ENCODE peak calls at places on chromosomes 6 and 20, in eight cellular contexts. One of them, this sample, is unnamed.

GRCh38 chr6:4253604-4254211 is 118.3 kb upstream of the ECI2 start:
- DNase-seq in adrenal gland: peak
- DNase-seq in activated CD8-positive, alpha-beta T cell treated with anti-CD3 and anti-CD28 coated beads for 36 hours: no peak
- DNase-seq in Calu3: peak
- DNase-seq in osteocyte: no peak
- DNase-seq in HFF-Myc: peak
- DNase-seq in CD8-positive, alpha-beta T cell: no peak
- DNase-seq in RWPE1: peak
- DNase-seq in this sample: no peak

GRCh38 chr6:55496201-55496600 is 82.8 kb downstream of the HMGCLL1 start:
- DNase-seq in adrenal gland: no peak
- DNase-seq in CD8-positive, alpha-beta T cell: no peak
- DNase-seq in HFF-Myc: no peak
- DNase-seq in osteocyte: no peak
- DNase-seq in RWPE1: no peak
- DNase-seq in Calu3: no peak
- DNase-seq in activated CD8-positive, alpha-beta T cell treated with anti-CD3 and anti-CD28 coated beads for 36 hours: no peak
- DNase-seq in this sample: no peak

GRCh38 chr6:136772685-136773472 is 19.4 kb downstream of the MAP3K5 start:
- DNase-seq in CD8-positive, alpha-beta T cell: no peak
- DNase-seq in adrenal gland: peak
- DNase-seq in activated CD8-positive, alpha-beta T cell treated with anti-CD3 and anti-CD28 coated beads for 36 hours: no peak
- DNase-seq in RWPE1: no peak
- DNase-seq in HFF-Myc: no peak
- DNase-seq in osteocyte: no peak
- DNase-seq in Calu3: peak
- DNase-seq in this sample: no peak

GRCh38 chr6:37507690-37508421 is 8.2 kb upstream of the CCDC167 start:
- DNase-seq in RWPE1: no peak
- DNase-seq in Calu3: no peak
- DNase-seq in osteocyte: no peak
- DNase-seq in adrenal gland: no peak
- DNase-seq in CD8-positive, alpha-beta T cell: peak
- DNase-seq in activated CD8-positive, alpha-beta T cell treated with anti-CD3 and anti-CD28 coated beads for 36 hours: peak
- DNase-seq in HFF-Myc: no peak
- DNase-seq in this sample: no peak

GRCh38 chr20:17541996-17542395 is 10.8 kb upstream of the BFSP1 start:
- DNase-seq in adrenal gland: no peak
- DNase-seq in Calu3: no peak
- DNase-seq in osteocyte: no peak
- DNase-seq in RWPE1: no peak
- DNase-seq in CD8-positive, alpha-beta T cell: no peak
- DNase-seq in activated CD8-positive, alpha-beta T cell treated with anti-CD3 and anti-CD28 coated beads for 36 hours: no peak
- DNase-seq in HFF-Myc: no peak
- DNase-seq in this sample: no peak

GRCh38 chr20:53480913-53481312 is 112.7 kb downstream of the ZNF217 start:
- DNase-seq in activated CD8-positive, alpha-beta T cell treated with anti-CD3 and anti-CD28 coated beads for 36 hours: no peak
- DNase-seq in RWPE1: no peak
- DNase-seq in adrenal gland: no peak
- DNase-seq in osteocyte: no peak
- DNase-seq in Calu3: no peak
- DNase-seq in CD8-positive, alpha-beta T cell: no peak
- DNase-seq in HFF-Myc: no peak
- DNase-seq in this sample: no peak

GRCh38 chr6:84582997-84583396 is 181.4 kb downstream of the TBX18 start:
- DNase-seq in adrenal gland: no peak
- DNase-seq in HFF-Myc: no peak
- DNase-seq in osteocyte: no peak
- DNase-seq in RWPE1: no peak
- DNase-seq in activated CD8-positive, alpha-beta T cell treated with anti-CD3 and anti-CD28 coated beads for 36 hours: no peak
- DNase-seq in Calu3: no peak
- DNase-seq in CD8-positive, alpha-beta T cell: no peak
- DNase-seq in this sample: no peak

GRCh38 chr6:31541059-31541657 is 645 bp downstream of the DDX39B start:
- DNase-seq in adrenal gland: peak
- DNase-seq in Calu3: peak
- DNase-seq in activated CD8-positive, alpha-beta T cell treated with anti-CD3 and anti-CD28 coated beads for 36 hours: peak
- DNase-seq in CD8-positive, alpha-beta T cell: peak
- DNase-seq in osteocyte: no peak
- DNase-seq in HFF-Myc: no peak
- DNase-seq in RWPE1: peak
- DNase-seq in this sample: no peak

GRCh38 chr20:5569021-5569420 is 181.2 kb upstream of the SHLD1 start:
- DNase-seq in CD8-positive, alpha-beta T cell: peak
- DNase-seq in osteocyte: no peak
- DNase-seq in HFF-Myc: no peak
- DNase-seq in RWPE1: peak
- DNase-seq in Calu3: peak
- DNase-seq in activated CD8-positive, alpha-beta T cell treated with anti-CD3 and anti-CD28 coated beads for 36 hours: peak
- DNase-seq in adrenal gland: peak
- DNase-seq in this sample: peak

GRCh38 chr20:51687071-51687470 is 81.1 kb downstream of the ATP9A start:
- DNase-seq in CD8-positive, alpha-beta T cell: no peak
- DNase-seq in adrenal gland: no peak
- DNase-seq in osteocyte: no peak
- DNase-seq in activated CD8-positive, alpha-beta T cell treated with anti-CD3 and anti-CD28 coated beads for 36 hours: no peak
- DNase-seq in RWPE1: peak
- DNase-seq in Calu3: peak
- DNase-seq in HFF-Myc: no peak
- DNase-seq in this sample: no peak

GRCh38 chr6:93040375-93040774 is 379.0 kb downstream of the EPHA7 start:
- DNase-seq in adrenal gland: no peak
- DNase-seq in Calu3: no peak
- DNase-seq in RWPE1: no peak
- DNase-seq in HFF-Myc: no peak
- DNase-seq in osteocyte: no peak
- DNase-seq in CD8-positive, alpha-beta T cell: no peak
- DNase-seq in activated CD8-positive, alpha-beta T cell treated with anti-CD3 and anti-CD28 coated beads for 36 hours: peak
- DNase-seq in this sample: no peak

GRCh38 chr6:26613201-26613600 is 16.4 kb downstream of the ABT1 start:
- DNase-seq in RWPE1: no peak
- DNase-seq in activated CD8-positive, alpha-beta T cell treated with anti-CD3 and anti-CD28 coated beads for 36 hours: no peak
- DNase-seq in adrenal gland: no peak
- DNase-seq in Calu3: no peak
- DNase-seq in osteocyte: no peak
- DNase-seq in CD8-positive, alpha-beta T cell: no peak
- DNase-seq in HFF-Myc: no peak
- DNase-seq in this sample: no peak

GRCh38 chr6:94177429-94177828 is 758.1 kb upstream of the EPHA7 start:
- DNase-seq in activated CD8-positive, alpha-beta T cell treated with anti-CD3 and anti-CD28 coated beads for 36 hours: no peak
- DNase-seq in HFF-Myc: no peak
- DNase-seq in adrenal gland: no peak
- DNase-seq in Calu3: no peak
- DNase-seq in RWPE1: no peak
- DNase-seq in osteocyte: no peak
- DNase-seq in CD8-positive, alpha-beta T cell: no peak
- DNase-seq in this sample: no peak

GRCh38 chr6:42135722-42136121 is 6.7 kb downstream of the C6orf132 start:
- DNase-seq in Calu3: no peak
- DNase-seq in activated CD8-positive, alpha-beta T cell treated with anti-CD3 and anti-CD28 coated beads for 36 hours: no peak
- DNase-seq in osteocyte: no peak
- DNase-seq in adrenal gland: no peak
- DNase-seq in RWPE1: no peak
- DNase-seq in HFF-Myc: no peak
- DNase-seq in CD8-positive, alpha-beta T cell: no peak
- DNase-seq in this sample: no peak

GRCh38 chr20:4563534-4563933 is 158.2 kb upstream of the PRND start:
- DNase-seq in HFF-Myc: peak
- DNase-seq in RWPE1: peak
- DNase-seq in CD8-positive, alpha-beta T cell: no peak
- DNase-seq in activated CD8-positive, alpha-beta T cell treated with anti-CD3 and anti-CD28 coated beads for 36 hours: peak
- DNase-seq in adrenal gland: peak
- DNase-seq in Calu3: peak
- DNase-seq in osteocyte: no peak
- DNase-seq in this sample: peak

GRCh38 chr6:69783124-69783523 is 13.7 kb downstream of the LMBRD1 start:
- DNase-seq in HFF-Myc: no peak
- DNase-seq in activated CD8-positive, alpha-beta T cell treated with anti-CD3 and anti-CD28 coated beads for 36 hours: no peak
- DNase-seq in Calu3: no peak
- DNase-seq in CD8-positive, alpha-beta T cell: no peak
- DNase-seq in RWPE1: no peak
- DNase-seq in adrenal gland: no peak
- DNase-seq in osteocyte: no peak
- DNase-seq in this sample: no peak

GRCh38 chr20:6828794-6829423 is 61.4 kb downstream of the BMP2 start:
- DNase-seq in activated CD8-positive, alpha-beta T cell treated with anti-CD3 and anti-CD28 coated beads for 36 hours: peak
- DNase-seq in HFF-Myc: peak
- DNase-seq in RWPE1: peak
- DNase-seq in adrenal gland: peak
- DNase-seq in osteocyte: no peak
- DNase-seq in Calu3: peak
- DNase-seq in CD8-positive, alpha-beta T cell: peak
- DNase-seq in this sample: peak

GRCh38 chr20:62962221-62962879 is 9.8 kb downstream of the SLC17A9 start:
- DNase-seq in HFF-Myc: no peak
- DNase-seq in CD8-positive, alpha-beta T cell: no peak
- DNase-seq in Calu3: no peak
- DNase-seq in activated CD8-positive, alpha-beta T cell treated with anti-CD3 and anti-CD28 coated beads for 36 hours: no peak
- DNase-seq in adrenal gland: no peak
- DNase-seq in osteocyte: no peak
- DNase-seq in RWPE1: no peak
- DNase-seq in this sample: no peak

GRCh38 chr20:35616465-35617396 is 1.1 kb downstream of the SPAG4 start:
- DNase-seq in Calu3: peak
- DNase-seq in osteocyte: no peak
- DNase-seq in HFF-Myc: peak
- DNase-seq in CD8-positive, alpha-beta T cell: peak
- DNase-seq in adrenal gland: peak
- DNase-seq in RWPE1: peak
- DNase-seq in activated CD8-positive, alpha-beta T cell treated with anti-CD3 and anti-CD28 coated beads for 36 hours: peak
- DNase-seq in this sample: peak
- TF ChIP-seq CTCF in Calu3: no peak
- TF ChIP-seq CTCF in osteocyte: no peak
- TF ChIP-seq CTCF in HFF-Myc: no peak
- TF ChIP-seq CTCF in CD8-positive, alpha-beta T cell: no peak
- TF ChIP-seq CTCF in adrenal gland: no peak
- TF ChIP-seq CTCF in RWPE1: no peak
- TF ChIP-seq CTCF in activated CD8-positive, alpha-beta T cell treated with anti-CD3 and anti-CD28 coated beads for 36 hours: no peak
- TF ChIP-seq CTCF in this sample: no peak

DNA sequence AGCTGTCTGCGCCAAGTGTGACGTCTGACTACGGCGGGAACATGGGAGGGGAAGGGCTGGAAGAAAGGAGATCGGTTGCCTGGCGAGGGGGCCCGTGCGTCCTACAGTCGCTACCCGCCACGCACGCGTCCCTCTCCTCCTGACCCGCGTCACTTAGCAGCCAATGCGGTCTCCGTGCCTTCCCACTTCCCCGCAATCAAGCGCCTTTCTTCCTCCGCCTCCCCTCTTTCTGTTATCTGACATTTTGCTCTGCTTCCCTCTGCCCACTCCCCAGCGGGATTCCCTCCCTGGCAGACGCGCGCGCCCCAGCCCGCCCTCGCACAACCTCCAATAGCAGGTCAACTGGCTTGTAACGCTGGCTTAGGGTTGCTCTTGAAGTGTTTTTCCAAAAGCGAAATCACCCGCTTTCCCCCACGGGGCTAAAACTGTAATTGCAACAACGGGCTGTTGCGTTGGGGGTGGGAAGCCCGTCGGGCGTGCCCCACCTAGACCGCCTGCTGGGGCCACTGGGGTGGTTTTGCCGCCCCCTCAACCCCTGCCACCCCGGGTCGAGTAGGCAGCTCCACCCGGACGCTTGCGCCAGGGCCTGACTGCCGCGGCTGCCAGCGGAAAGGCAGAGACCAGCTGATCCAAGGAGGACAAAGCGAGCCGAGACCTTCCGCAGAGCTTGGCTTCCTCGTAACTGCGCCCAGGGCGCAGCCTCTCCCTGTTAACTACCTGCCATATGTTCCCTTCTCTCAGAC is 6.2 kb upstream of the SOX4 start:
- DNase-seq in HFF-Myc: no peak
- DNase-seq in adrenal gland: peak
- DNase-seq in osteocyte: no peak
- DNase-seq in Calu3: peak
- DNase-seq in RWPE1: peak
- DNase-seq in activated CD8-positive, alpha-beta T cell treated with anti-CD3 and anti-CD28 coated beads for 36 hours: peak
- DNase-seq in CD8-positive, alpha-beta T cell: peak
- DNase-seq in this sample: peak
- TF ChIP-seq CTCF in HFF-Myc: peak
- TF ChIP-seq CTCF in adrenal gland: no peak
- TF ChIP-seq CTCF in osteocyte: peak
- TF ChIP-seq CTCF in Calu3: peak
- TF ChIP-seq CTCF in RWPE1: no peak
- TF ChIP-seq CTCF in activated CD8-positive, alpha-beta T cell treated with anti-CD3 and anti-CD28 coated beads for 36 hours: peak
- TF ChIP-seq CTCF in CD8-positive, alpha-beta T cell: peak
- TF ChIP-seq CTCF in this sample: peak

DNA sequence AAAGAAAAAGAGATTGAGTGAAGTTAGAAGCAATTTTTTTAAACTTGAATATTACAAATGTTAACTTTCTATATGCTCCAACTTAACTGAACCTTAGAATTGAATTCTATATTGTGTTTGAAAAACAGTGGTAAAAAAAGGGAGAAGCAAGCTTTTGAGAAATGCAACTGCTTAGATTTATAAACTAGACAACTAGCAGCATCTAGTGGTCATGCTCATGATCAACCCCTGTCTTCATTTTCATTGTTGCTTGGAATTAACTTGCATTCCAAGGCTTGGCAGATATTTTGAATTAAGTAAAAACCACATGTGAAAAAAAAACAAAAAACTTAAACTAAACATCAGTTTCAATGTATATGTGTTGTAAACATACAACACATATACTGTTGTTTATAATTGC is 113.1 kb downstream of the C6orf58 start:
- DNase-seq in activated CD8-positive, alpha-beta T cell treated with anti-CD3 and anti-CD28 coated beads for 36 hours: no peak
- DNase-seq in osteocyte: no peak
- DNase-seq in CD8-positive, alpha-beta T cell: no peak
- DNase-seq in HFF-Myc: peak
- DNase-seq in adrenal gland: no peak
- DNase-seq in Calu3: peak
- DNase-seq in RWPE1: peak
- DNase-seq in this sample: no peak
- TF ChIP-seq CTCF in activated CD8-positive, alpha-beta T cell treated with anti-CD3 and anti-CD28 coated beads for 36 hours: no peak
- TF ChIP-seq CTCF in osteocyte: peak
- TF ChIP-seq CTCF in CD8-positive, alpha-beta T cell: no peak
- TF ChIP-seq CTCF in HFF-Myc: peak
- TF ChIP-seq CTCF in adrenal gland: peak
- TF ChIP-seq CTCF in Calu3: no peak
- TF ChIP-seq CTCF in RWPE1: peak
- TF ChIP-seq CTCF in this sample: peak

DNA sequence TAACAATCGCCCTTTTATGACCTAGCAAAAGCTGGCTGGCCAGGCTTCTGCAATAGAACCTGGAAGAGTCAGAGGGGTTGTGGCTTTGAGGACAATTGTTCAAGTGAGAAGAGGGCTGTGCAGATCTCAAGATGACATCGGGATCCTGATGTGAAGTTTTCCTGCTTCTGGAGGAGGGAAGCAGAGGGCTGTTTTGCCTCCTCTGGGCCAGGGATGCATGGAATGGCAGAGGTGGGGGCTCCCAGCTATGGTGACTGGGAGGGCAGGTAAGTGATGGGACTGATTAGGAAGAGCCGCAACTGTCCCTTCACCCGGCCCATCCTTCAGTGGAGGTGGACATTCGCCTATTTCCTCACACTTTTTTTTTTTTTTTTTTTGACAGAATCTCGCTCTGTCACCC is 43.4 kb upstream of the BLCAP start:
- DNase-seq in activated CD8-positive, alpha-beta T cell treated with anti-CD3 and anti-CD28 coated beads for 36 hours: no peak
- DNase-seq in HFF-Myc: no peak
- DNase-seq in osteocyte: peak
- DNase-seq in Calu3: no peak
- DNase-seq in RWPE1: no peak
- DNase-seq in adrenal gland: no peak
- DNase-seq in CD8-positive, alpha-beta T cell: no peak
- DNase-seq in this sample: no peak
- TF ChIP-seq CTCF in activated CD8-positive, alpha-beta T cell treated with anti-CD3 and anti-CD28 coated beads for 36 hours: no peak
- TF ChIP-seq CTCF in HFF-Myc: no peak
- TF ChIP-seq CTCF in osteocyte: no peak
- TF ChIP-seq CTCF in Calu3: no peak
- TF ChIP-seq CTCF in RWPE1: no peak
- TF ChIP-seq CTCF in adrenal gland: no peak
- TF ChIP-seq CTCF in CD8-positive, alpha-beta T cell: no peak
- TF ChIP-seq CTCF in this sample: no peak

This sample was measured in endothelial cell.